ENCODE peak calls at places on chromosomes 7 and 10, in ten cellular contexts. U is stimulated activated CD4-positive, alpha-beta T cell treated with anti-CD3 and anti-CD28 coated beads, Interleukin-2, amount 100 ng/mL, for 48 hours; C is HFF-Myc; X is neural progenitor cell; K is brain microvascular endothelial cell; H is Kasumi-1; D is EL; Y is activated naive CD8-positive, alpha-beta T cell treated with anti-CD3 and anti-CD28 coated beads, Interleukin-2, amount 50 U/mL, for 24 hours; T is NCI-H1436 treated with DMSO at 0.1 percent for 48 hours; L is bronchial epithelial cell. E is an unnamed sample.

GRCh38 chr7:7732566-7733290 is 14.3 kb upstream of the RPA3 start:
- DNase-seq in U (no peak), C (peak; percentile 20), X (peak; percentile 13), K (peak; percentile 44), H (no peak), D (peak; percentile 45), Y (no peak), T (no peak), L (no peak), E (peak; percentile 58)

GRCh38 chr10:129707406-129708388 is 240.7 kb downstream of the MGMT start:
- DNase-seq in U (no peak), C (no peak), X (no peak), K (peak; percentile 23), H (no peak), D (no peak), Y (no peak), T (no peak), L (no peak), E (peak; percentile 94)

GRCh38 chr10:132056663-132057062 is 9.1 kb upstream of the JAKMIP3 start:
- DNase-seq in U (no peak), C (no peak), X (no peak), K (no peak), H (no peak), D (no peak), Y (no peak), T (no peak), L (no peak), E (no peak)

GRCh38 chr7:134991469-134992339 is 5.4 kb downstream of the AGBL3 start:
- DNase-seq in U (no peak), C (no peak), X (no peak), K (no peak), H (no peak), D (peak; percentile 12), Y (no peak), T (no peak), L (no peak), E (no peak)

GRCh38 chr10:61896854-61897661 is 4.4 kb upstream of the ARID5B start:
- DNase-seq in U (no peak), C (peak; percentile 67), X (peak; percentile 80), K (peak; percentile 52), H (peak; percentile 92), D (peak; percentile 71), Y (peak; percentile 60), T (no peak), L (peak; percentile 74), E (peak; percentile 88)

GRCh38 chr7:128735433-128735832 is 3.7 kb upstream of the CALU start:
- DNase-seq in U (no peak), C (no peak), X (no peak), K (no peak), H (peak; percentile 38), D (no peak), Y (no peak), T (no peak), L (no peak), E (no peak)

GRCh38 chr7:94449151-94449725 is 54.5 kb downstream of the COL1A2 start:
- DNase-seq in U (no peak), C (no peak), X (peak; percentile 33), K (no peak), H (peak; percentile 70), D (peak; percentile 49), Y (no peak), T (no peak), L (peak; percentile 44), E (peak; percentile 2)

GRCh38 chr10:130161331-130161730 is 25.1 kb downstream of the GLRX3 start:
- DNase-seq in U (no peak), C (no peak), X (no peak), K (no peak), H (no peak), D (no peak), Y (no peak), T (no peak), L (no peak), E (no peak)

GRCh38 chr10:73439605-73440298 is 6.4 kb upstream of the MSS51 start:
- DNase-seq in U (no peak), C (peak; percentile 9), X (no peak), K (peak; percentile 67), H (no peak), D (peak; percentile 76), Y (no peak), T (no peak), L (peak; percentile 86), E (peak; percentile 76)

GRCh38 chr10:83896219-83896618 is 243.1 kb upstream of the GHITM start:
- DNase-seq in U (no peak), C (no peak), X (no peak), K (no peak), H (no peak), D (no peak), Y (no peak), T (no peak), L (no peak), E (no peak)